ENCODE peak calls at places on chromosomes 7 and 10, in seven cellular contexts. One of them, this sample, is unnamed.

GRCh38 chr10:75297021-75297599 is 61.4 kb upstream of the COMTD1 start:
- DNase-seq in mesendoderm: no peak
- DNase-seq in neuronal stem cell: no peak
- DNase-seq in IMR-90: peak; percentile 31
- DNase-seq in H1: no peak
- DNase-seq in H9: no peak
- DNase-seq in trophoblast cell: no peak
- DNase-seq in this sample: peak; percentile 33

GRCh38 chr10:116331815-116332214 is 7.6 kb downstream of the CCDC172 start:
- DNase-seq in H9: no peak
- DNase-seq in mesendoderm: no peak
- DNase-seq in trophoblast cell: no peak
- DNase-seq in H1: no peak
- DNase-seq in neuronal stem cell: no peak
- DNase-seq in IMR-90: no peak
- DNase-seq in this sample: no peak

GRCh38 chr10:46079831-46080585 is 33.9 kb upstream of the MSMB start:
- DNase-seq in IMR-90: no peak
- DNase-seq in mesendoderm: no peak
- DNase-seq in trophoblast cell: peak; percentile 34
- DNase-seq in neuronal stem cell: no peak
- DNase-seq in H1: no peak
- DNase-seq in H9: no peak
- DNase-seq in this sample: peak; percentile 32

GRCh38 chr7:18555120-18555519 is 59.6 kb downstream of the HDAC9 start:
- DNase-seq in H9: no peak
- DNase-seq in H1: no peak
- DNase-seq in trophoblast cell: no peak
- DNase-seq in IMR-90: peak; percentile 17
- DNase-seq in neuronal stem cell: no peak
- DNase-seq in mesendoderm: no peak
- DNase-seq in this sample: no peak

GRCh38 chr7:116173051-116174028 is 37.0 kb upstream of the TES start:
- DNase-seq in mesendoderm: peak; percentile 40
- DNase-seq in H9: no peak
- DNase-seq in trophoblast cell: peak; percentile 35
- DNase-seq in IMR-90: peak; percentile 69
- DNase-seq in H1: no peak
- DNase-seq in neuronal stem cell: peak; percentile 18
- DNase-seq in this sample: peak; percentile 69

GRCh38 chr7:76108540-76109233 is 60.8 kb downstream of the MDH2 start:
- DNase-seq in neuronal stem cell: no peak
- DNase-seq in trophoblast cell: no peak
- DNase-seq in H1: no peak
- DNase-seq in IMR-90: peak; percentile 24
- DNase-seq in H9: no peak
- DNase-seq in mesendoderm: peak; percentile 4
- DNase-seq in this sample: peak; percentile 75

GRCh38 chr7:2248984-2249694 is 7.1 kb downstream of the NUDT1 start:
- DNase-seq in IMR-90: peak; percentile 97
- DNase-seq in neuronal stem cell: no peak
- DNase-seq in H9: peak; percentile 54
- DNase-seq in H1: no peak
- DNase-seq in mesendoderm: peak; percentile 21
- DNase-seq in trophoblast cell: peak; percentile 4
- DNase-seq in this sample: peak; percentile 97

GRCh38 chr7:150937848-150938561 is 40.1 kb downstream of the KCNH2 start:
- DNase-seq in H9: no peak
- DNase-seq in IMR-90: peak; percentile 58
- DNase-seq in trophoblast cell: no peak
- DNase-seq in neuronal stem cell: no peak
- DNase-seq in H1: no peak
- DNase-seq in mesendoderm: peak; percentile 47
- DNase-seq in this sample: no peak

GRCh38 chr7:33873981-33874750 is 31.2 kb upstream of the BMPER start:
- DNase-seq in mesendoderm: no peak
- DNase-seq in H9: no peak
- DNase-seq in neuronal stem cell: no peak
- DNase-seq in trophoblast cell: peak; percentile 59
- DNase-seq in IMR-90: peak; percentile 81
- DNase-seq in H1: no peak
- DNase-seq in this sample: peak; percentile 52

GRCh38 chr7:31549621-31550020 is 35.7 kb downstream of the ITPRID1 start:
- DNase-seq in trophoblast cell: no peak
- DNase-seq in neuronal stem cell: no peak
- DNase-seq in H9: no peak
- DNase-seq in mesendoderm: no peak
- DNase-seq in IMR-90: no peak
- DNase-seq in H1: no peak
- DNase-seq in this sample: no peak

GRCh38 chr7:108528183-108528712 is 2.3 kb upstream of the PNPLA8 start:
- DNase-seq in H1: no peak
- DNase-seq in mesendoderm: no peak
- DNase-seq in trophoblast cell: peak; percentile 22
- DNase-seq in H9: no peak
- DNase-seq in IMR-90: no peak
- DNase-seq in neuronal stem cell: no peak
- DNase-seq in this sample: no peak

GRCh38 chr7:8084772-8085171 is 116.2 kb downstream of the GLCCI1 start:
- DNase-seq in H1: no peak
- DNase-seq in IMR-90: no peak
- DNase-seq in H9: no peak
- DNase-seq in trophoblast cell: no peak
- DNase-seq in mesendoderm: no peak
- DNase-seq in neuronal stem cell: no peak
- DNase-seq in this sample: no peak

GRCh38 chr10:21368728-21369425 is 156.6 kb downstream of the SKIDA1 start:
- DNase-seq in H1: no peak
- DNase-seq in mesendoderm: no peak
- DNase-seq in IMR-90: peak; percentile 23
- DNase-seq in H9: no peak
- DNase-seq in trophoblast cell: peak; percentile 51
- DNase-seq in neuronal stem cell: no peak
- DNase-seq in this sample: peak; percentile 25

GRCh38 chr10:3172081-3172445 is 519 bp downstream of the PITRM1 start:
- DNase-seq in H9: no peak
- DNase-seq in mesendoderm: peak; percentile 9
- DNase-seq in trophoblast cell: peak; percentile 18
- DNase-seq in IMR-90: peak; percentile 78
- DNase-seq in H1: no peak
- DNase-seq in neuronal stem cell: no peak
- DNase-seq in this sample: peak; percentile 72

GRCh38 chr10:102431452-102432124 is 786 bp downstream of the CUEDC2 start:
- DNase-seq in mesendoderm: peak; percentile 55
- DNase-seq in IMR-90: no peak
- DNase-seq in trophoblast cell: no peak
- DNase-seq in neuronal stem cell: no peak
- DNase-seq in H1: no peak
- DNase-seq in H9: no peak
- DNase-seq in this sample: peak; percentile 46

GRCh38 chr10:112716924-112717348 is 233.1 kb upstream of the TCF7L2 start:
- DNase-seq in H1: peak; percentile 41
- DNase-seq in IMR-90: peak; percentile 72
- DNase-seq in mesendoderm: peak; percentile 57
- DNase-seq in trophoblast cell: no peak
- DNase-seq in H9: no peak
- DNase-seq in neuronal stem cell: no peak
- DNase-seq in this sample: peak; percentile 80

GRCh38 chr10:80442879-80443278 is 11.2 kb upstream of the TSPAN14 start:
- DNase-seq in trophoblast cell: no peak
- DNase-seq in mesendoderm: no peak
- DNase-seq in H9: no peak
- DNase-seq in IMR-90: no peak
- DNase-seq in neuronal stem cell: no peak
- DNase-seq in H1: no peak
- DNase-seq in this sample: peak; percentile 38

GRCh38 chr10:80441831-80442230 is 12.3 kb upstream of the TSPAN14 start:
- DNase-seq in trophoblast cell: peak; percentile 87
- DNase-seq in mesendoderm: no peak
- DNase-seq in H1: no peak
- DNase-seq in H9: no peak
- DNase-seq in neuronal stem cell: no peak
- DNase-seq in IMR-90: no peak
- DNase-seq in this sample: no peak

GRCh38 chr10:80444124-80444523 is 10.0 kb upstream of the TSPAN14 start:
- DNase-seq in trophoblast cell: no peak
- DNase-seq in mesendoderm: no peak
- DNase-seq in H9: no peak
- DNase-seq in neuronal stem cell: no peak
- DNase-seq in IMR-90: no peak
- DNase-seq in H1: no peak
- DNase-seq in this sample: no peak

GRCh38 chr10:80444646-80445319 is 9.3 kb upstream of the TSPAN14 start:
- DNase-seq in mesendoderm: peak; percentile 80
- DNase-seq in neuronal stem cell: peak; percentile 70
- DNase-seq in H1: peak; percentile 58
- DNase-seq in trophoblast cell: peak; percentile 56
- DNase-seq in H9: peak; percentile 65
- DNase-seq in IMR-90: peak; percentile 74
- DNase-seq in this sample: peak; percentile 85

DNA sequence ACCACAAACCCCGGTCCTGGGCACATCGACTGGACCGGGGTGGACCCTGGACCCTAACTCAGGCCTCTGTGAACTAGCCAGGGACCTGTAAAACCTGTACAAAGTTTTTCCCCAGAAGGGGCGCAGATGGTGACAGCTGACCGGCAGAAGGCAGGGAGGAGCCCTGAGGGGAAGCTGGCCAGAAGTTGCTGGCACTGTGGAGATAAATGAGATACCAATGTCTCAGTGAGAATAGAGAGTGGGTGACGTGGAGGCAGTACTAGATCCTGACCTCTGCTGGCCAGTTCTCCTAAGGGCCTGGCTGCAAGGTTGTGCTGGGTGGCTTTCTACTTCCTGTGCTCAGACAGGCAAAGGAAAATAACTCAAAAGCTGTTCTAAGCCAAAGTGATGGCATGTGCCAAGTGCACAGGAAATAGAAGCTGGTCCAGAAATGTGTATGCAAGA is 10.6 kb upstream of the TSPAN14 start:
- DNase-seq in H9: peak; percentile 43
- DNase-seq in mesendoderm: peak; percentile 74
- DNase-seq in H1: no peak
- DNase-seq in trophoblast cell: peak; percentile 80
- DNase-seq in neuronal stem cell: no peak
- DNase-seq in IMR-90: no peak
- DNase-seq in this sample: peak; percentile 62
- H3K4ac ChIP-seq in H9: no peak overlapping the region
- H3K4ac ChIP-seq in mesendoderm: no peak overlapping the region
- H3K4ac ChIP-seq in H1: no peak overlapping the region
- H3K4ac ChIP-seq in trophoblast cell: no peak overlapping the region
- H3K4ac ChIP-seq in neuronal stem cell: no peak overlapping the region
- H3K4ac ChIP-seq in IMR-90: no peak overlapping the region
- H3K4ac ChIP-seq in this sample: peak overlapping the region; percentile 16

GRCh38 chr7:24392774-24393173 is 108.8 kb downstream of the NPY start:
- DNase-seq in trophoblast cell: no peak
- DNase-seq in H9: no peak
- DNase-seq in mesendoderm: no peak
- DNase-seq in neuronal stem cell: no peak
- DNase-seq in H1: no peak
- DNase-seq in IMR-90: no peak
- DNase-seq in this sample: no peak

GRCh38 chr7:24390376-24391157 is 106.6 kb downstream of the NPY start:
- DNase-seq in neuronal stem cell: no peak
- DNase-seq in IMR-90: no peak
- DNase-seq in mesendoderm: no peak
- DNase-seq in H9: no peak
- DNase-seq in H1: peak; percentile 43
- DNase-seq in trophoblast cell: no peak
- DNase-seq in this sample: no peak

GRCh38 chr7:24395512-24395911 is 111.5 kb downstream of the NPY start:
- DNase-seq in mesendoderm: peak; percentile 50
- DNase-seq in neuronal stem cell: no peak
- DNase-seq in trophoblast cell: no peak
- DNase-seq in H9: no peak
- DNase-seq in H1: no peak
- DNase-seq in IMR-90: no peak
- DNase-seq in this sample: no peak
- H3K4ac ChIP-seq in mesendoderm: no peak overlapping the region
- H3K4ac ChIP-seq in neuronal stem cell: no peak overlapping the region
- H3K4ac ChIP-seq in trophoblast cell: no peak overlapping the region
- H3K4ac ChIP-seq in H9: no peak overlapping the region
- H3K4ac ChIP-seq in H1: peak overlapping the region; percentile 79
- H3K4ac ChIP-seq in IMR-90: no peak overlapping the region
- H3K4ac ChIP-seq in this sample: no peak overlapping the region

GRCh38 chr7:101778181-101778580 is 39.2 kb upstream of the CUX1 start:
- DNase-seq in neuronal stem cell: no peak
- DNase-seq in H1: no peak
- DNase-seq in IMR-90: no peak
- DNase-seq in trophoblast cell: no peak
- DNase-seq in H9: no peak
- DNase-seq in mesendoderm: no peak
- DNase-seq in this sample: no peak

GRCh38 chr7:101781384-101781783 is 36.0 kb upstream of the CUX1 start:
- DNase-seq in IMR-90: no peak
- DNase-seq in neuronal stem cell: no peak
- DNase-seq in H9: no peak
- DNase-seq in trophoblast cell: no peak
- DNase-seq in mesendoderm: no peak
- DNase-seq in H1: no peak
- DNase-seq in this sample: no peak

GRCh38 chr7:101782476-101782875 is 35.0 kb upstream of the CUX1 start:
- DNase-seq in IMR-90: no peak
- DNase-seq in mesendoderm: no peak
- DNase-seq in trophoblast cell: peak; percentile 62
- DNase-seq in H9: no peak
- DNase-seq in H1: no peak
- DNase-seq in neuronal stem cell: no peak
- DNase-seq in this sample: no peak

GRCh38 chr7:101780281-101780680 is 37.1 kb upstream of the CUX1 start:
- DNase-seq in H1: no peak
- DNase-seq in IMR-90: no peak
- DNase-seq in trophoblast cell: no peak
- DNase-seq in neuronal stem cell: no peak
- DNase-seq in mesendoderm: no peak
- DNase-seq in H9: no peak
- DNase-seq in this sample: no peak

DNA sequence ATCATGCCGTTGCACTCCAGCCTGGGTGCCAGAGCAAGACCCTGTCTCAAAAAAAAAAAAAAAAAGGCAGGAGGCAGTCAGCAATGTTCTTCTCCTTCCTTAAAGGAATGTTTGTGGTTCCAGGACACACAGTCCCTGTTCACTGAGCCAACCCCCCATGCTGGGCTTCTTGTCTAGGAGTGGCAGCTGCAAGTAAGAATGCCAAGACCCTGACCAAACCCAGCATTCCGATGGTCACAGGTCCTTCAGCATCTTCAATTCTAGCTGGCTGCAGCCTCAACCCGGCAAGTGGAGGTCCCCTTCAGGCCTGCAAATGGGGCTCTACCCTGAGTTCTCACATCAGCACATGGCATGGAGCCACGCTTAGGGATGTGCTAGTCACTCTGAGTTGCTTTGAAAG is 38.2 kb upstream of the CUX1 start:
- DNase-seq in H1: no peak
- DNase-seq in neuronal stem cell: no peak
- DNase-seq in trophoblast cell: no peak
- DNase-seq in IMR-90: no peak
- DNase-seq in mesendoderm: peak; percentile 30
- DNase-seq in H9: no peak
- DNase-seq in this sample: no peak
- H3K4ac ChIP-seq in H1: no peak overlapping the region
- H3K4ac ChIP-seq in neuronal stem cell: no peak overlapping the region
- H3K4ac ChIP-seq in trophoblast cell: no peak overlapping the region
- H3K4ac ChIP-seq in IMR-90: no peak overlapping the region
- H3K4ac ChIP-seq in mesendoderm: no peak overlapping the region
- H3K4ac ChIP-seq in H9: no peak overlapping the region
- H3K4ac ChIP-seq in this sample: no peak overlapping the region

GRCh38 chr10:128657508-128657907 is 531.3 kb upstream of the MKI67 start:
- DNase-seq in neuronal stem cell: no peak
- DNase-seq in H1: no peak
- DNase-seq in H9: no peak
- DNase-seq in IMR-90: no peak
- DNase-seq in trophoblast cell: no peak
- DNase-seq in mesendoderm: no peak
- DNase-seq in this sample: no peak
- H3K4ac ChIP-seq in neuronal stem cell: no peak overlapping the region
- H3K4ac ChIP-seq in H1: no peak overlapping the region
- H3K4ac ChIP-seq in H9: no peak overlapping the region
- H3K4ac ChIP-seq in IMR-90: no peak overlapping the region
- H3K4ac ChIP-seq in trophoblast cell: no peak overlapping the region
- H3K4ac ChIP-seq in mesendoderm: no peak overlapping the region
- H3K4ac ChIP-seq in this sample: no peak overlapping the region

This sample was measured in mesenchymal stem cell.